ENCODE peak calls at places on chromosome 19, in five cellular contexts. V is H1, X is GM12878, F is SK-N-SH, U is HepG2. L is an unnamed sample.

GRCh38 chr19:50959731-50960500 is 7.1 kb upstream of the KLK5 start:
- DNase-seq in V (no peak), X (no peak), F (no peak), U (no peak), L (no peak)

GRCh38 chr19:40503300-40503699 is 36.5 kb downstream of the SPTBN4 start:
- DNase-seq in V (no peak), X (no peak), F (peak; percentile 42), U (no peak), L (peak; percentile 42)

GRCh38 chr19:372306-372890 is 27.8 kb upstream of the MIER2 start:
- DNase-seq in V (no peak), X (no peak), F (peak; percentile 81), U (no peak), L (no peak)

GRCh38 chr19:13557756-13558398 is 51.6 kb upstream of the CACNA1A start:
- DNase-seq in V (peak; percentile 57), X (no peak), F (no peak), U (no peak), L (peak; percentile 45)

GRCh38 chr19:53015159-53015558 is 1.4 kb downstream of the ERVV-1 start:
- DNase-seq in V (no peak), X (no peak), F (no peak), U (no peak), L (no peak)

GRCh38 chr19:30214651-30215051 is 157.5 kb upstream of the ZNF536 start:
- DNase-seq in V (peak; percentile 41), X (peak; percentile 1), F (no peak), U (no peak), L (no peak)

GRCh38 chr19:13154241-13154778 is 4.1 kb downstream of the IER2 start:
- DNase-seq in V (peak; percentile 53), X (no peak), F (peak; percentile 57), U (peak; percentile 65), L (peak; percentile 68)

GRCh38 chr19:27765912-27766725 is 1446.8 kb downstream of the UQCRFS1 start:
- DNase-seq in V (no peak), X (no peak), F (no peak), U (no peak), L (no peak)

GRCh38 chr19:48967346-48968178 is 2.5 kb downstream of the FTL start:
- DNase-seq in V (no peak), X (no peak), F (no peak), U (peak; percentile 74), L (peak; percentile 80)

GRCh38 chr19:39825093-39825463 is 8.9 kb downstream of the DYRK1B start:
- DNase-seq in V (no peak), X (no peak), F (no peak), U (no peak), L (no peak)

GRCh38 chr19:58381460-58382220 is 810 bp upstream of the ZNF837 start:
- DNase-seq in V (no peak), X (no peak), F (no peak), U (no peak), L (no peak)

GRCh38 chr19:40371802-40372122 is 18.2 kb downstream of the HIPK4 start:
- DNase-seq in V (no peak), X (no peak), F (no peak), U (no peak), L (no peak)

GRCh38 chr19:38839816-38840582 is 8.4 kb upstream of the ECH1 start:
- DNase-seq in V (no peak), X (no peak), F (no peak), U (no peak), L (no peak)

GRCh38 chr19:24054044-24054935 is 32.7 kb upstream of the ZNF254 start:
- DNase-seq in V (no peak), X (no peak), F (no peak), U (peak; percentile 66), L (no peak)

GRCh38 chr19:31096047-31096446 is 253.2 kb downstream of the TSHZ3 start:
- DNase-seq in V (peak; percentile 52), X (no peak), F (peak; percentile 24), U (no peak), L (peak; percentile 9)

GRCh38 chr19:13764101-13764807 is at the start of gene MRI1:
- DNase-seq in V (peak; percentile 72), X (no peak), F (peak; percentile 97), U (peak; percentile 39), L (peak; percentile 88)

GRCh38 chr19:54096642-54097106 is 3.9 kb downstream of the OSCAR start:
- DNase-seq in V (peak; percentile 62), X (no peak), F (no peak), U (no peak), L (peak; percentile 57)

GRCh38 chr19:28213476-28214082 is 999.4 kb downstream of the UQCRFS1 start:
- DNase-seq in V (no peak), X (no peak), F (peak; percentile 22), U (no peak), L (peak; percentile 22)

GRCh38 chr19:38862321-38863059 is 12.7 kb upstream of the HNRNPL start:
- DNase-seq in V (no peak), X (no peak), F (peak; percentile 81), U (no peak), L (no peak)

GRCh38 chr19:7738023-7738422 is 6.1 kb upstream of the CLEC4G start:
- DNase-seq in V (no peak), X (no peak), F (no peak), U (no peak), L (no peak)

GRCh38 chr19:13986348-13986904 is 19.7 kb downstream of the RFX1 start:
- DNase-seq in V (peak; percentile 85), X (peak; percentile 93), F (peak; percentile 97), U (no peak), L (no peak)

GRCh38 chr19:31316201-31316951 is 32.9 kb downstream of the TSHZ3 start:
- DNase-seq in V (no peak), X (no peak), F (no peak), U (no peak), L (no peak)

GRCh38 chr19:17726914-17727773 is 7.9 kb downstream of the MAP1S start:
- DNase-seq in V (no peak), X (no peak), F (no peak), U (no peak), L (no peak)

GRCh38 chr19:17726136-17726741 is 7.0 kb downstream of the MAP1S start:
- DNase-seq in V (no peak), X (no peak), F (no peak), U (no peak), L (no peak)

GRCh38 chr19:17725422-17726078 is 6.3 kb downstream of the MAP1S start:
- DNase-seq in V (peak; percentile 86), X (no peak), F (peak; percentile 67), U (no peak), L (peak; percentile 42)

GRCh38 chr19:17724655-17725054 is 5.4 kb downstream of the MAP1S start:
- DNase-seq in V (no peak), X (no peak), F (no peak), U (no peak), L (no peak)

GRCh38 chr19:17727843-17728242 is 8.6 kb downstream of the MAP1S start:
- DNase-seq in V (no peak), X (no peak), F (no peak), U (no peak), L (no peak)
- TF ChIP-seq CHD2 in V (no peak), X (no peak), F (no peak), U (no peak), L (no peak)

GRCh38 chr19:44874317-44874716 is 16.7 kb upstream of the TOMM40 start:
- DNase-seq in V (no peak), X (no peak), F (no peak), U (no peak), L (no peak)
- H3K36me3 ChIP-seq in V (peaks cover 42% of the 10 kb centered on the region), X (no peaks in the 10 kb centered on the region), F (peaks cover 34% of the 10 kb centered on the region), U (peaks cover 76% of the 10 kb centered on the region), L (peaks cover 72% of the 10 kb centered on the region)

DNA sequence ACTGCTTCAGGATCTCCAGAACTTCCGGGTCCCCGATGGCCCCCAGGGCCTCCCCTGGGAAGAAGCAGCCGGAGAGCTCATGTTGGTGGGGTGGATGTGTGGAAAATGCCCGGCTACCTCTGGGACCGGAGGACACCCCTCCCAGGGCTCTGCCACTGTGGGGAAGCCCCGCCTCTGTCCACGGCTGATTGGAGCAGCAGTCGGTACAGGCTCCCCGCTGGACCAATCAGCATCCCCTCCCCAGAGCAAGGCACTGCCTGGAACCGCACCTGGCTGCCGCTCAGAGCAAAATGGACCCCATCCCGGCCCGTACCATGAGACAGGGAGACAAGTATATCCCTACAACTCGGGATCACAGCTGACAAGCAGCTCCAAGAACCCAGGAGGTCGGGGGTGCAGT is 6.4 kb downstream of the DOHH start:
- DNase-seq in V (peak; percentile 88), X (no peak), F (peak; percentile 87), U (no peak), L (peak; percentile 91)
- TF ChIP-seq CHD2 in V (peak; percentile 87), X (no peak), F (no peak), U (no peak), L (peak; percentile 43)

GRCh38 chr19:46381346-46381745 is 32.0 kb downstream of the CCDC8 start:
- DNase-seq in V (no peak), X (no peak), F (no peak), U (no peak), L (no peak)

GRCh38 chr19:46383846-46384245 is 29.5 kb downstream of the CCDC8 start:
- DNase-seq in V (no peak), X (no peak), F (no peak), U (no peak), L (no peak)

GRCh38 chr19:46383171-46383815 is 30.1 kb downstream of the CCDC8 start:
- DNase-seq in V (no peak), X (no peak), F (no peak), U (no peak), L (no peak)

GRCh38 chr19:46380690-46381089 is 32.7 kb downstream of the CCDC8 start:
- DNase-seq in V (no peak), X (no peak), F (no peak), U (no peak), L (no peak)

DNA sequence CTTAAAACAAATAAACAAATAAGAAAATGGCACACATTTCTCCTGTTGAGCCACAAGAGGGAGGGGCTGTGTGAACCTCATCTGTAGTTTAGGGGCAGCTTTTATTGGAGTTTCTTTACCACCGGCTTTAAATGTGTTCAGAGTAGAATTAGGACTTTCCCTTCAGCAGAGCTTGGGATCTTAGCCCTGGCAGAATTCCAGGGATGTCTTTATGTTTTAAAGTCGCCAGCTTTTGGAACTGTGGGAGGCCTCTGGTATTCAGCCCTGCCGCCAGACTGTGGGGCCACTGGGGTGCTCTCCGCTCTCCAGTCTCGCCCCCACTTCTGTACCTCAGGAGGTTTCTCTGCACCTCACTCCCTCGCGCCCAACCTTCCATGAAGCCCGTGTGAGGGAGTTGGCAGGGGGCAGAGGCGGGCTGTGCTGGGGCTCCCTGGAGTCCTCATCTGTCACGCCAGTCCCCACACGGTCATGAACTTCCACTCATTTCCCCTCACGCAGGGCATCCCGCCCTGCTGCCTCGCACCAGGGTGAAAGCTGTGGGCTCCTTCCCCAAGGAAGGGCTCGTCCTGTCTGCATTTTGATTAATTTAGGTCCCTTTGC is 31.5 kb downstream of the CCDC8 start:
- DNase-seq in V (no peak), X (no peak), F (no peak), U (no peak), L (no peak)
- H3K36me3 ChIP-seq in V (peaks cover 12% of the 10 kb centered on the region), X (peaks cover 28% of the 10 kb centered on the region), F (peaks cover 57% of the 10 kb centered on the region), U (peaks cover 77% of the 10 kb centered on the region), L (peaks cover 87% of the 10 kb centered on the region)

GRCh38 chr19:33580026-33580644 is 41.6 kb upstream of the CHST8 start:
- DNase-seq in V (no peak), X (no peak), F (no peak), U (peak; percentile 20), L (no peak)
- TF ChIP-seq CHD2 in V (no peak), X (no peak), F (no peak), U (no peak), L (no peak)